ENCODE peak calls at places on chromosomes 16 and 17, in seven cellular contexts. E, I, X, M, Q, D and V are unnamed samples.

GRCh38 chr17:72879877-72880276 is 212.6 kb downstream of the SLC39A11 start:
- DNase-seq in X (no peak), M (no peak), E (no peak), D (no peak), I (no peak), Q (no peak), V (no peak)

GRCh38 chr16:15672514-15673167 is 22.6 kb downstream of the NDE1 start:
- DNase-seq in M (peak; percentile 99), X (peak; percentile 86), E (no peak), Q (no peak), D (peak; percentile 96), I (no peak), V (no peak)

GRCh38 chr16:50305441-50306061 is 39.2 kb downstream of the ADCY7 start:
- DNase-seq in D (no peak), E (no peak), M (no peak), I (peak; percentile 23), Q (no peak), X (no peak), V (peak; percentile 46)

GRCh38 chr16:81697886-81698635 is 81.0 kb upstream of the PLCG2 start:
- DNase-seq in D (no peak), X (no peak), E (no peak), M (peak; percentile 55), I (no peak), Q (no peak), V (no peak)

GRCh38 chr16:4272114-4272954 is 489 bp downstream of the TFAP4 start:
- DNase-seq in Q (peak; percentile 74), I (peak; percentile 75), M (peak; percentile 28), E (no peak), X (peak; percentile 69), D (peak; percentile 67), V (peak; percentile 84)

GRCh38 chr16:66524601-66525164 is 25.2 kb downstream of the TK2 start:
- DNase-seq in Q (no peak), X (peak; percentile 49), D (no peak), M (no peak), E (peak; percentile 85), I (no peak), V (peak; percentile 54)

GRCh38 chr16:72300892-72301291 is 128.9 kb upstream of the PMFBP1 start:
- DNase-seq in I (peak; percentile 7), X (no peak), M (no peak), D (no peak), E (no peak), Q (no peak), V (no peak)

GRCh38 chr16:55811811-55812210 is 21.1 kb downstream of the CES1 start:
- DNase-seq in E (no peak), I (no peak), Q (no peak), D (no peak), X (no peak), M (no peak), V (no peak)

GRCh38 chr16:70725912-70726828 is 40.3 kb upstream of the MTSS2 start:
- DNase-seq in X (no peak), M (peak; percentile 79), E (no peak), Q (no peak), D (no peak), I (no peak), V (no peak)

GRCh38 chr16:22677024-22677830 is 136.7 kb upstream of the HS3ST2 start:
- DNase-seq in X (no peak), E (no peak), M (no peak), I (no peak), D (no peak), Q (no peak), V (peak; percentile 41)

GRCh38 chr16:69378036-69378435 is 7.8 kb downstream of the TERF2 start:
- DNase-seq in D (no peak), X (no peak), E (no peak), Q (no peak), I (no peak), M (no peak), V (no peak)
- H3K9ac ChIP-seq in D (no peak overlapping the region), X (no peak overlapping the region), E (no peak overlapping the region), Q (no peak overlapping the region), I (no peak overlapping the region), M (no peak overlapping the region), V (no peak overlapping the region)

GRCh38 chr17:17153071-17153470 is 53.1 kb downstream of the PLD6 start:
- DNase-seq in E (no peak), D (no peak), I (no peak), X (no peak), M (no peak), Q (no peak), V (no peak)

GRCh38 chr17:17153709-17154108 is 52.4 kb downstream of the PLD6 start:
- DNase-seq in E (no peak), M (no peak), I (no peak), D (no peak), Q (no peak), X (no peak), V (no peak)

GRCh38 chr17:17151962-17152361 is 54.2 kb downstream of the PLD6 start:
- DNase-seq in X (peak; percentile 52), M (peak; percentile 92), Q (no peak), I (no peak), D (peak; percentile 96), E (no peak), V (no peak)

GRCh38 chr17:17151541-17151940 is 54.6 kb downstream of the PLD6 start:
- DNase-seq in M (no peak), I (no peak), E (no peak), D (peak; percentile 4), X (no peak), Q (no peak), V (no peak)

GRCh38 chr17:17152385-17152784 is 53.7 kb downstream of the PLD6 start:
- DNase-seq in I (no peak), Q (no peak), D (peak; percentile 21), X (no peak), E (no peak), M (no peak), V (no peak)
- H3K9ac ChIP-seq in I (peak overlapping the region; percentile 44), Q (no peak overlapping the region), D (peak overlapping the region; percentile 60), X (no peak overlapping the region), E (no peak overlapping the region), M (no peak overlapping the region), V (no peak overlapping the region)

GRCh38 chr17:33045236-33045635 is 53.6 kb downstream of the SPACA3 start:
- DNase-seq in D (no peak), I (no peak), X (no peak), M (no peak), E (no peak), Q (no peak), V (peak; percentile 30)
- H3K9ac ChIP-seq in D (no peak overlapping the region), I (no peak overlapping the region), X (no peak overlapping the region), M (no peak overlapping the region), E (no peak overlapping the region), Q (no peak overlapping the region), V (no peak overlapping the region)

DNA sequence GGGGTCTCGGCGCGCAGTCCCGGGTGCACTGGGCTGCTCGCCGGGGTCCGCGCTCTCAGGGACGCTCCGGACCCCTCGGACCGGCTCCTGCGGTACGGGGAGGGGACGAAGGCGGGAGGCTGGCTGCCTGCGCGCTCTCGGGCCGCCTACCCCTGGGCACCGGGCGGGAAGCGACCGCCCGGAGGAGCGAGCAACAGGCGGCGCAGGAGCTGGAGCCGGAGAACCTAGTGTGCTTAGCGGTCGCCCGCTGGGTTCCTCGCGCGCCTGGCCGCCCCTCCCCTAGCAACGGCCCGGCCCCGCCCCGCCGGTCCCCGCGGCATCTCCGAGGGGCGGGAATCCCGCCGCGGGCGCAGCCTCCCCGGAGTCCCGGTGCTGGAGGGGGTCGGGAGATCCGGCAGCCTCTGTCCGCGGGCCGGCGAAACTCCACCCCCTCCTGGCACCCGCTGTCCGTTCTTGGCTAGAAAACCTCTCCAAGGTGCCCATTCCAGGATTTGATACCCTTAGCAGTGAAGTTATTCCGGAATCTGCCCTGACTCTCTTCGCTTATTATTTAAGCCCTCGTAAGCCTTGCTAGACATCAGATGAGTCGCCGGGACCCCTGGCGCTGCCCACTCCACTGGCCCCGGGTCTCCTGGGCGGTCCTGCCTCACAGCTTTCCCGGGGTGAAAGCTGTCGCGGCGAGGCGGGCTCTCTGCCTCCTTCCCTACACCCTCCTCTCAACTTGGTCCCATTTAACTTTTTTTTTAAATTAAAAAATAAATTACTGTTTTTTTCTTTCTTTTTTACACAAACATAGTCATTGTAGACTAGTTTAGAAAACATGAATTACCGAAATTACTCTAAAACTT is at the start of gene RPRML:
- DNase-seq in M (no peak), D (peak; percentile 58), E (no peak), Q (peak; percentile 77), X (peak; percentile 32), I (peak; percentile 86), V (peak; percentile 88)
- H3K9ac ChIP-seq in M (no peak within 1 kb of the TSS), D (no peak within 1 kb of the TSS), E (no peak within 1 kb of the TSS), Q (no peak within 1 kb of the TSS), X (no peak within 1 kb of the TSS), I (peak within 1 kb of the TSS; percentile 11), V (no peak within 1 kb of the TSS)

GRCh38 chr16:29779474-29779873 is 1.4 kb downstream of the ZG16 start:
- DNase-seq in E (no peak), Q (no peak), D (no peak), X (no peak), I (no peak), M (no peak), V (peak; percentile 65)

GRCh38 chr16:29789775-29790182 is 772 bp upstream of the KIF22 start:
- DNase-seq in I (no peak), Q (no peak), X (no peak), M (no peak), D (no peak), E (no peak), V (no peak)

GRCh38 chr16:29784157-29784556 is 6.1 kb downstream of the ZG16 start:
- DNase-seq in X (no peak), I (no peak), M (no peak), Q (no peak), E (no peak), D (no peak), V (no peak)

GRCh38 chr16:29790183-29790948 is at the start of gene KIF22:
- DNase-seq in I (peak; percentile 99), D (peak; percentile 100), Q (peak; percentile 100), E (peak; percentile 97), M (peak; percentile 98), X (peak; percentile 100), V (peak; percentile 100)

GRCh38 chr16:29784901-29785500 is 5.5 kb upstream of the KIF22 start:
- DNase-seq in I (no peak), D (peak; percentile 74), M (peak; percentile 53), Q (peak; percentile 90), E (no peak), X (peak; percentile 59), V (peak; percentile 96)
- H3K9ac ChIP-seq in I (no peak overlapping the region), D (peak overlapping the region; percentile 65), M (no peak overlapping the region), Q (no peak overlapping the region), E (no peak overlapping the region), X (no peak overlapping the region), V (no peak overlapping the region)

GRCh38 chr16:57701759-57702371 is 7.3 kb downstream of the DRC7 start:
- DNase-seq in M (no peak), D (no peak), X (no peak), Q (no peak), I (no peak), E (no peak), V (no peak)
- H3K9ac ChIP-seq in M (no peak overlapping the region), D (no peak overlapping the region), X (no peak overlapping the region), Q (no peak overlapping the region), I (no peak overlapping the region), E (no peak overlapping the region), V (no peak overlapping the region)